ENCODE peak calls at places on chromosomes 4 and X, in five cellular contexts. V is fibroblast of lung, K is pancreas, N is breast epithelium, H is A549. U is an unnamed sample.
A peak's percentile ranks its signal among the peaks of the same experiment; 100 is the strongest.

GRCh38 chr4:42618018-42618417 is 38.9 kb downstream of the ATP8A1 start:
- DNase-seq in V (no peak), K (no peak), N (no peak), H (no peak), U (no peak)

GRCh38 chr4:112167790-112168189 is 22.5 kb downstream of the FAM241A start:
- DNase-seq in V (no peak), K (no peak), N (no peak), H (no peak), U (no peak)

GRCh38 chr4:57344296-57344695 is 234.1 kb upstream of the IGFBP7 start:
- DNase-seq in V (no peak), K (no peak), N (no peak), H (no peak), U (no peak)

GRCh38 chrX:14676431-14676830 is 147.1 kb downstream of the GLRA2 start:
- DNase-seq in V (peak; percentile 18), K (no peak), N (no peak), H (no peak), U (no peak)

GRCh38 chr4:184854673-184855072 is 28.9 kb upstream of the ACSL1 start:
- DNase-seq in V (no peak), K (no peak), N (no peak), H (no peak), U (no peak)

GRCh38 chr4:75429208-75429607 is 85.0 kb downstream of the RCHY1 start:
- DNase-seq in V (no peak), K (no peak), N (no peak), H (no peak), U (no peak)

GRCh38 chr4:81466841-81467671 is 4.7 kb downstream of the RASGEF1B start:
- DNase-seq in V (peak; percentile 81), K (no peak), N (no peak), H (no peak), U (no peak)

GRCh38 chr4:121784975-121785374 is 16.1 kb upstream of the EXOSC9 start:
- DNase-seq in V (peak; percentile 89), K (no peak), N (peak; percentile 78), H (no peak), U (no peak)

GRCh38 chr4:33780952-33781655 is 2463.2 kb downstream of the ARAP2 start:
- DNase-seq in V (peak; percentile 63), K (no peak), N (no peak), H (peak; percentile 0), U (no peak)

GRCh38 chrX:155767101-155767878 is 113.9 kb upstream of the VAMP7 start:
- DNase-seq in V (peak; percentile 83), K (peak; percentile 25), N (peak; percentile 24), H (peak; percentile 18), U (no peak)

GRCh38 chrX:8743126-8743732 is 11.3 kb upstream of the ANOS1 start:
- DNase-seq in V (peak; percentile 38), K (peak; percentile 64), N (no peak), H (no peak), U (no peak)

GRCh38 chr4:181294421-181294820 is 948.8 kb upstream of the TENM3 start:
- DNase-seq in V (no peak), K (no peak), N (no peak), H (no peak), U (no peak)

GRCh38 chr4:3852751-3853150 is 86.6 kb downstream of the ADRA2C start:
- DNase-seq in V (no peak), K (no peak), N (no peak), H (no peak), U (no peak)

GRCh38 chrX:119758682-119759332 is 419 bp downstream of the SOWAHD start:
- DNase-seq in V (no peak), K (no peak), N (no peak), H (no peak), U (no peak)

GRCh38 chr4:129394635-129395034 is 298.7 kb downstream of the C4orf33 start:
- DNase-seq in V (no peak), K (no peak), N (no peak), H (no peak), U (no peak)
- TF ChIP-seq CTCF in V (no peak), K (no peak), N (no peak), H (no peak), U (no peak)

GRCh38 chr4:76606662-76607265 is 171.7 kb downstream of the SHROOM3 start:
- DNase-seq in V (no peak), K (no peak), N (no peak), H (no peak), U (no peak)

GRCh38 chr4:76607266-76607799 is 172.3 kb downstream of the SHROOM3 start:
- DNase-seq in V (no peak), K (no peak), N (no peak), H (no peak), U (no peak)

GRCh38 chr4:76605099-76605563 is 170.1 kb downstream of the SHROOM3 start:
- DNase-seq in V (no peak), K (no peak), N (no peak), H (no peak), U (no peak)

GRCh38 chr4:76610751-76611150 is 175.7 kb downstream of the SHROOM3 start:
- DNase-seq in V (no peak), K (no peak), N (no peak), H (no peak), U (no peak)

DNA sequence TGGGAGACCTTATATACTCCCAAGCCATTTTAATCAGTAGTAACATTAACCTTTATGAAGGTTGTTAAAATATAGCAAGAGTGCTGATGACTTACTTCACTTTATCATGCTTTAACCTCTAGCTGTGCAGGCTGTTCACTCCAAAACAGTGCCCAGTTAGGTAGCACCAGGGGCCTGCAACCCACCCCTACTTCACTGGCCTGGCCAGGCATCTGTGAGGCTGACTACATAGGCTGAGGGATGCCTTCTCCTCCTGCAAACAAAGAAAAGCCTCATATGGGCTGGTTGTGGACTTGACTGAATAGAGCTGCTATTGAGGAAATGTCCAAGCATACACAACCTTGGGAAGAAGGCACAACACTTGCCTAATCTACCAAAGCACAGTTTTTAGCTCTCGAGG is 172.8 kb downstream of the SHROOM3 start:
- DNase-seq in V (no peak), K (no peak), N (no peak), H (no peak), U (no peak)
- H3K27ac ChIP-seq in V (no peak overlapping the region), K (no peak overlapping the region), N (peak overlapping the region; percentile 73), H (no peak overlapping the region), U (no peak overlapping the region)

GRCh38 chrX:2690856-2691542 is at the start of gene CD99:
- DNase-seq in V (peak; percentile 87), K (peak; percentile 94), N (peak; percentile 44), H (peak; percentile 83), U (no peak)

GRCh38 chrX:2693526-2694002 is 2.5 kb downstream of the CD99 start:
- DNase-seq in V (no peak), K (no peak), N (no peak), H (no peak), U (no peak)

GRCh38 chrX:2691543-2692220 is 587 bp downstream of the CD99 start:
- DNase-seq in V (peak; percentile 61), K (no peak), N (no peak), H (peak; percentile 52), U (no peak)

GRCh38 chrX:2693123-2693438 is 2.0 kb downstream of the CD99 start:
- DNase-seq in V (no peak), K (no peak), N (no peak), H (no peak), U (no peak)

GRCh38 chrX:2692221-2693122 is 1.4 kb downstream of the CD99 start:
- DNase-seq in V (peak; percentile 63), K (no peak), N (no peak), H (no peak), U (no peak)
- H3K9me3 ChIP-seq in V (no peaks in the 10 kb centered on the region), K (no peaks in the 10 kb centered on the region), N (no peaks in the 10 kb centered on the region), H (no peaks in the 10 kb centered on the region), U (no peaks in the 10 kb centered on the region)

DNA sequence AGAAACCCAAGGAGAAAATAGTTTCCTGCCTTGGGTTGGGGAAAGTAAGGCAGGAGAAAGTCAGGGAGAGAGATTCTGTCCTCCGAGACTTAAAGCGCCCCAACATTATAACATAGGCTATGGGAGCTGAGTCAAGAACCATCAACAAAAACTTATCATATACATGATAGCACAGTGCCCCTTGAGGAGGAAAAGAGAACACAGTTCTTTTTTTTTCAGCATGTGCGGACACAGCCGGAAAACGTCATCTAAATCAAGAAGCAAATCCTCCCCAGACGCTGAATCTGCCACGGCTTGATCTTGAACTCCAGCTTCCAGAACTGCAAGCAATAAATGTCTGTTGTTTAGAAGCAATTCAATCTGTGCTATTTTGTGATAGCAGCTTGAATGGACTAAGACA is 549.6 kb upstream of the PRKX start:
- DNase-seq in V (no peak), K (no peak), N (no peak), H (peak; percentile 1), U (no peak)
- TF ChIP-seq CTCF in V (no peak), K (no peak), N (no peak), H (no peak), U (no peak)

GRCh38 chr4:124468360-124468759 is 244.2 kb downstream of the ANKRD50 start:
- DNase-seq in V (no peak), K (no peak), N (no peak), H (no peak), U (no peak)
- H3K27ac ChIP-seq in V (no peak overlapping the region), K (no peak overlapping the region), N (no peak overlapping the region), H (no peak overlapping the region), U (no peak overlapping the region)

U was measured in esophagus squamous epithelium.